ENCODE peak calls at places on chromosomes 3 and 15, in eight cellular contexts. K is OCI-LY7, B is foreskin melanocyte, V is GOT3, F is mucosa of gallbladder, X is NCI-H1105, U is small intestine, T is CMK. L is an unnamed sample.

GRCh38 chr3:131036986-131037385 is 10.3 kb downstream of the NEK11 start:
- DNase-seq in K (no peak), B (no peak), V (no peak), F (no peak), X (no peak), U (no peak), T (no peak), L (no peak)

GRCh38 chr3:37987751-37988179 is 2.8 kb upstream of the VILL start:
- DNase-seq in K (no peak), B (no peak), V (no peak), F (no peak), X (no peak), U (peak; percentile 86), T (no peak), L (no peak)

GRCh38 chr15:39963806-39964205 is 29.9 kb downstream of the EIF2AK4 start:
- DNase-seq in K (no peak), B (no peak), V (no peak), F (no peak), X (no peak), U (no peak), T (no peak), L (no peak)

GRCh38 chr3:135503429-135504083 is 462.0 kb upstream of the PPP2R3A start:
- DNase-seq in K (peak; percentile 25), B (peak; percentile 62), V (peak; percentile 52), F (peak; percentile 54), X (peak; percentile 91), U (peak; percentile 38), T (no peak), L (peak; percentile 4)

GRCh38 chr3:133841196-133841595 is 35.6 kb downstream of the SRPRB start:
- DNase-seq in K (no peak), B (no peak), V (no peak), F (no peak), X (no peak), U (no peak), T (no peak), L (no peak)

GRCh38 chr3:175356899-175357324 is 497.8 kb downstream of the NAALADL2 start:
- DNase-seq in K (no peak), B (no peak), V (no peak), F (no peak), X (no peak), U (no peak), T (no peak), L (no peak)

GRCh38 chr15:57647791-57648130 is 56.1 kb downstream of the MYZAP start:
- DNase-seq in K (no peak), B (no peak), V (no peak), F (peak; percentile 61), X (no peak), U (peak; percentile 43), T (no peak), L (peak; percentile 99)

GRCh38 chr15:65551183-65551582 is 20.9 kb downstream of the HACD3 start:
- DNase-seq in K (no peak), B (no peak), V (no peak), F (no peak), X (no peak), U (no peak), T (no peak), L (no peak)

GRCh38 chr15:70014860-70015490 is 82.7 kb downstream of the TLE3 start:
- DNase-seq in K (peak; percentile 93), B (no peak), V (no peak), F (no peak), X (no peak), U (no peak), T (no peak), L (no peak)

GRCh38 chr3:139935071-139935865 is at the start of gene CLSTN2:
- DNase-seq in K (no peak), B (no peak), V (peak; percentile 31), F (peak; percentile 55), X (peak; percentile 88), U (peak; percentile 38), T (no peak), L (no peak)

GRCh38 chr15:29822685-29823459 is 604 bp upstream of the TJP1 start:
- DNase-seq in K (no peak), B (peak; percentile 68), V (peak; percentile 28), F (peak; percentile 61), X (no peak), U (peak; percentile 66), T (no peak), L (peak; percentile 59)

GRCh38 chr15:72342385-72342784 is 22.4 kb upstream of the CELF6 start:
- DNase-seq in K (peak; percentile 39), B (no peak), V (no peak), F (no peak), X (peak; percentile 4), U (peak; percentile 32), T (no peak), L (no peak)

GRCh38 chr3:40828741-40829415 is 304.1 kb downstream of the ZNF621 start:
- DNase-seq in K (no peak), B (no peak), V (no peak), F (no peak), X (no peak), U (no peak), T (no peak), L (no peak)

GRCh38 chr3:46763178-46763577 is 45.5 kb upstream of the PRSS50 start:
- DNase-seq in K (no peak), B (no peak), V (no peak), F (no peak), X (no peak), U (no peak), T (no peak), L (no peak)

GRCh38 chr15:88621789-88622604 is 857 bp downstream of the AEN start:
- DNase-seq in K (peak; percentile 65), B (no peak), V (no peak), F (no peak), X (no peak), U (peak; percentile 56), T (no peak), L (no peak)

GRCh38 chr3:126677862-126678549 is 23.1 kb upstream of the TXNRD3 start:
- DNase-seq in K (no peak), B (no peak), V (no peak), F (no peak), X (no peak), U (no peak), T (no peak), L (no peak)

L was measured in NCI-H226.